ENCODE peak calls at places on chromosomes 12 and 14, in five cellular contexts. K is stimulated activated CD8-positive, alpha-beta memory T cell treated with anti-CD3 and anti-CD28 coated beads, Interleukin-7, amount 100 ng/mL, for 24 hours; A is T-helper 2 cell; E is activated CD4-positive, alpha-beta T cell treated with anti-CD3 and anti-CD28 coated beads, Interleukin-2, amount 50 U/mL, for 1 hour; O is SW 1271. Y is an unnamed sample.

GRCh38 chr12:74539261-74539660 is 1.6 kb downstream of the ATXN7L3B start:
- DNase-seq in K (no peak), A (no peak), E (no peak), O (no peak), Y (no peak)

GRCh38 chr14:32702571-32702970 is 236.1 kb upstream of the NPAS3 start:
- DNase-seq in K (no peak), A (peak), E (no peak), O (no peak), Y (no peak)

GRCh38 chr12:2258035-2258434 is 205.2 kb downstream of the CACNA1C start:
- DNase-seq in K (no peak), A (no peak), E (no peak), O (no peak), Y (no peak)

GRCh38 chr12:1318327-1319031 is 275.9 kb downstream of the FBXL14 start:
- DNase-seq in K (no peak), A (no peak), E (no peak), O (no peak), Y (no peak)

GRCh38 chr14:53741379-53742225 is 215.0 kb downstream of the BMP4 start:
- DNase-seq in K (no peak), A (no peak), E (no peak), O (no peak), Y (no peak)

GRCh38 chr14:30138517-30138916 is 210.9 kb upstream of the PRKD1 start:
- DNase-seq in K (no peak), A (no peak), E (no peak), O (no peak), Y (no peak)

GRCh38 chr12:76030378-76031080 is 1.0 kb downstream of the PHLDA1 start:
- DNase-seq in K (peak), A (peak), E (peak), O (peak), Y (no peak)

GRCh38 chr14:52338282-52338681 is 24.2 kb downstream of the PTGER2 start:
- DNase-seq in K (no peak), A (no peak), E (no peak), O (peak), Y (no peak)

GRCh38 chr12:76266797-76267196 is 81.4 kb downstream of the BBS10 start:
- DNase-seq in K (no peak), A (no peak), E (no peak), O (peak), Y (no peak)

GRCh38 chr14:89368490-89369477 is 48.2 kb downstream of the FOXN3 start:
- DNase-seq in K (no peak), A (no peak), E (no peak), O (no peak), Y (no peak)

GRCh38 chr12:128402481-128402880 is 135.5 kb downstream of the TMEM132C start:
- DNase-seq in K (no peak), A (no peak), E (no peak), O (no peak), Y (no peak)

GRCh38 chr14:91258021-91258618 is 13.6 kb upstream of the GPR68 start:
- DNase-seq in K (no peak), A (no peak), E (no peak), O (no peak), Y (no peak)

GRCh38 chr14:99797231-99797630 is 4.0 kb downstream of the EML1 start:
- DNase-seq in K (no peak), A (no peak), E (no peak), O (no peak), Y (no peak)

GRCh38 chr12:92022093-92022492 is 123.6 kb downstream of the BTG1 start:
- DNase-seq in K (no peak), A (no peak), E (no peak), O (no peak), Y (no peak)

GRCh38 chr14:79861111-79861510 is 350.2 kb downstream of the DIO2 start:
- DNase-seq in K (no peak), A (no peak), E (no peak), O (no peak), Y (no peak)